ENCODE peak calls at places on chromosome 7, in four cellular contexts. One of them, this sample, is unnamed.

GRCh38 chr7:6651866-6652445 is 14.8 kb downstream of the ZNF316 start:
- DNase-seq in left ventricle myocardium inferior: no peak
- DNase-seq in activated naive CD8-positive, alpha-beta T cell treated with anti-CD3 and anti-CD28 coated beads for 36 hours: no peak
- DNase-seq in NCI-H1105 treated with DMSO at 0.1 percent for 48 hours: no peak
- DNase-seq in this sample: no peak

GRCh38 chr7:142012825-142013506 is 17.3 kb downstream of the MGAM start:
- DNase-seq in left ventricle myocardium inferior: no peak
- DNase-seq in activated naive CD8-positive, alpha-beta T cell treated with anti-CD3 and anti-CD28 coated beads for 36 hours: no peak
- DNase-seq in NCI-H1105 treated with DMSO at 0.1 percent for 48 hours: no peak
- DNase-seq in this sample: no peak

GRCh38 chr7:78434281-78434680 is 635.7 kb downstream of the PHTF2 start:
- DNase-seq in left ventricle myocardium inferior: no peak
- DNase-seq in activated naive CD8-positive, alpha-beta T cell treated with anti-CD3 and anti-CD28 coated beads for 36 hours: no peak
- DNase-seq in NCI-H1105 treated with DMSO at 0.1 percent for 48 hours: no peak
- DNase-seq in this sample: no peak

GRCh38 chr7:44311561-44312495 is 13.6 kb downstream of the CAMK2B start:
- DNase-seq in left ventricle myocardium inferior: no peak
- DNase-seq in activated naive CD8-positive, alpha-beta T cell treated with anti-CD3 and anti-CD28 coated beads for 36 hours: no peak
- DNase-seq in NCI-H1105 treated with DMSO at 0.1 percent for 48 hours: no peak
- DNase-seq in this sample: no peak

GRCh38 chr7:20351901-20352300 is 21.2 kb downstream of the ITGB8 start:
- DNase-seq in left ventricle myocardium inferior: no peak
- DNase-seq in activated naive CD8-positive, alpha-beta T cell treated with anti-CD3 and anti-CD28 coated beads for 36 hours: no peak
- DNase-seq in NCI-H1105 treated with DMSO at 0.1 percent for 48 hours: no peak
- DNase-seq in this sample: peak

GRCh38 chr7:157786375-157787274 is 449.8 kb downstream of the DNAJB6 start:
- DNase-seq in left ventricle myocardium inferior: no peak
- DNase-seq in activated naive CD8-positive, alpha-beta T cell treated with anti-CD3 and anti-CD28 coated beads for 36 hours: no peak
- DNase-seq in NCI-H1105 treated with DMSO at 0.1 percent for 48 hours: no peak
- DNase-seq in this sample: no peak

GRCh38 chr7:158695726-158696452 is 8.7 kb downstream of the NCAPG2 start:
- DNase-seq in left ventricle myocardium inferior: peak
- DNase-seq in activated naive CD8-positive, alpha-beta T cell treated with anti-CD3 and anti-CD28 coated beads for 36 hours: no peak
- DNase-seq in NCI-H1105 treated with DMSO at 0.1 percent for 48 hours: peak
- DNase-seq in this sample: peak

GRCh38 chr7:7017707-7018265 is 164.6 kb upstream of the C1GALT1 start:
- DNase-seq in left ventricle myocardium inferior: no peak
- DNase-seq in activated naive CD8-positive, alpha-beta T cell treated with anti-CD3 and anti-CD28 coated beads for 36 hours: no peak
- DNase-seq in NCI-H1105 treated with DMSO at 0.1 percent for 48 hours: no peak
- DNase-seq in this sample: no peak

GRCh38 chr7:22185559-22185958 is 171.4 kb downstream of the RAPGEF5 start:
- DNase-seq in left ventricle myocardium inferior: no peak
- DNase-seq in activated naive CD8-positive, alpha-beta T cell treated with anti-CD3 and anti-CD28 coated beads for 36 hours: no peak
- DNase-seq in NCI-H1105 treated with DMSO at 0.1 percent for 48 hours: no peak
- DNase-seq in this sample: no peak

GRCh38 chr7:70975816-70976215 is 156.1 kb upstream of the GALNT17 start:
- DNase-seq in left ventricle myocardium inferior: no peak
- DNase-seq in activated naive CD8-positive, alpha-beta T cell treated with anti-CD3 and anti-CD28 coated beads for 36 hours: no peak
- DNase-seq in NCI-H1105 treated with DMSO at 0.1 percent for 48 hours: no peak
- DNase-seq in this sample: no peak

GRCh38 chr7:142790565-142790964 is 19.8 kb downstream of the PRSS2 start:
- DNase-seq in left ventricle myocardium inferior: no peak
- DNase-seq in activated naive CD8-positive, alpha-beta T cell treated with anti-CD3 and anti-CD28 coated beads for 36 hours: no peak
- DNase-seq in NCI-H1105 treated with DMSO at 0.1 percent for 48 hours: no peak
- DNase-seq in this sample: no peak